ENCODE peak calls at places on chromosomes 7 and 10, in five cellular contexts. C is coronary artery, K is B cell, E is foreskin fibroblast, L is type B pancreatic cell. A is an unnamed sample.

GRCh38 chr7:27032843-27033242 is 63.0 kb downstream of the HOXA1 start:
- DNase-seq in C (no peak), K (no peak), E (peak; percentile 27), L (no peak), A (no peak)

GRCh38 chr7:12630615-12630884 is 56.9 kb upstream of the ARL4A start:
- DNase-seq in C (no peak), K (no peak), E (no peak), L (no peak), A (no peak)

GRCh38 chr10:91694170-91694794 is 61.4 kb upstream of the PPP1R3C start:
- DNase-seq in C (no peak), K (peak; percentile 15), E (no peak), L (no peak), A (no peak)

GRCh38 chr10:77637474-77637985 is at the start of gene KCNMA1:
- DNase-seq in C (no peak), K (peak; percentile 68), E (peak; percentile 48), L (no peak), A (peak; percentile 33)

GRCh38 chr7:33334349-33334748 is 205.0 kb downstream of the BBS9 start:
- DNase-seq in C (no peak), K (no peak), E (peak; percentile 2), L (no peak), A (no peak)

GRCh38 chr7:70791341-70791740 is 340.6 kb upstream of the GALNT17 start:
- DNase-seq in C (no peak), K (no peak), E (no peak), L (no peak), A (no peak)

GRCh38 chr10:132942740-132943554 is 577 bp upstream of the CFAP46 start:
- DNase-seq in C (no peak), K (no peak), E (no peak), L (peak; percentile 68), A (no peak)

GRCh38 chr7:155258233-155258575 is 39.5 kb upstream of the INSIG1 start:
- DNase-seq in C (no peak), K (no peak), E (peak; percentile 80), L (no peak), A (peak; percentile 37)

GRCh38 chr7:77766801-77767605 is 31.2 kb downstream of the TMEM60 start:
- DNase-seq in C (no peak), K (no peak), E (no peak), L (no peak), A (no peak)

GRCh38 chr7:129855935-129856717 is 96.6 kb downstream of the UBE2H start:
- DNase-seq in C (no peak), K (no peak), E (no peak), L (no peak), A (no peak)

GRCh38 chr7:137545059-137545730 is 201.7 kb upstream of the PTN start:
- DNase-seq in C (no peak), K (no peak), E (no peak), L (no peak), A (no peak)

GRCh38 chr7:27890205-27890849 is 150.4 kb downstream of the TAX1BP1 start:
- DNase-seq in C (no peak), K (no peak), E (no peak), L (no peak), A (no peak)

GRCh38 chr7:67662804-67663203 is 666.2 kb downstream of the TYW1 start:
- DNase-seq in C (no peak), K (no peak), E (no peak), L (no peak), A (no peak)

GRCh38 chr7:37357277-37357996 is 91.2 kb downstream of the ELMO1 start:
- DNase-seq in C (no peak), K (no peak), E (no peak), L (no peak), A (no peak)

GRCh38 chr7:101691822-101692384 is 62.8 kb upstream of the MYL10 start:
- DNase-seq in C (no peak), K (no peak), E (no peak), L (no peak), A (no peak)

GRCh38 chr7:111982804-111983203 is 223.4 kb downstream of the DOCK4 start:
- DNase-seq in C (no peak), K (no peak), E (peak; percentile 9), L (no peak), A (no peak)

GRCh38 chr10:33566426-33566825 is 232.0 kb upstream of the NRP1 start:
- DNase-seq in C (no peak), K (no peak), E (no peak), L (no peak), A (no peak)

GRCh38 chr10:63521389-63522128 is at the start of gene REEP3:
- DNase-seq in C (peak; percentile 84), K (peak; percentile 87), E (peak; percentile 75), L (peak; percentile 83), A (peak; percentile 76)

GRCh38 chr10:59362991-59363390 is 642 bp upstream of the FAM13C start:
- DNase-seq in C (peak; percentile 81), K (no peak), E (no peak), L (peak; percentile 71), A (peak; percentile 65)

GRCh38 chr7:149872419-149873073 is 1.2 kb upstream of the ATP6V0E2 start:
- DNase-seq in C (peak; percentile 88), K (no peak), E (peak; percentile 85), L (no peak), A (peak; percentile 91)

GRCh38 chr10:97748116-97748515 is 11.2 kb downstream of the ZFYVE27 start:
- DNase-seq in C (no peak), K (no peak), E (no peak), L (no peak), A (no peak)

GRCh38 chr7:121500659-121501058 is 104.6 kb upstream of the FAM3C start:
- DNase-seq in C (no peak), K (no peak), E (no peak), L (no peak), A (no peak)

GRCh38 chr7:119733480-119733879 is 539.5 kb upstream of the KCND2 start:
- DNase-seq in C (no peak), K (no peak), E (no peak), L (no peak), A (no peak)

GRCh38 chr10:35884657-35885071 is 242.6 kb upstream of the FZD8 start:
- DNase-seq in C (no peak), K (no peak), E (no peak), L (no peak), A (no peak)

GRCh38 chr10:89073719-89074118 is 83.1 kb downstream of the FAS start:
- DNase-seq in C (no peak), K (no peak), E (no peak), L (no peak), A (no peak)

GRCh38 chr10:78000206-78000605 is 29.1 kb downstream of the POLR3A start:
- DNase-seq in C (no peak), K (no peak), E (no peak), L (no peak), A (no peak)

GRCh38 chr10:113549856-113550255 is 3.0 kb upstream of the HABP2 start:
- DNase-seq in C (no peak), K (no peak), E (no peak), L (no peak), A (no peak)

GRCh38 chr7:76069238-76069638 is 21.3 kb downstream of the MDH2 start:
- DNase-seq in C (no peak), K (peak; percentile 7), E (peak; percentile 95), L (no peak), A (peak; percentile 90)

GRCh38 chr7:128454808-128455555 is 696 bp upstream of the HILPDA start:
- DNase-seq in C (no peak), K (no peak), E (peak; percentile 18), L (no peak), A (no peak)
- TF ChIP-seq CTCF in C (no peak), K (peak; percentile 29), E (no peak), L (peak; percentile 50), A (no peak)

DNA sequence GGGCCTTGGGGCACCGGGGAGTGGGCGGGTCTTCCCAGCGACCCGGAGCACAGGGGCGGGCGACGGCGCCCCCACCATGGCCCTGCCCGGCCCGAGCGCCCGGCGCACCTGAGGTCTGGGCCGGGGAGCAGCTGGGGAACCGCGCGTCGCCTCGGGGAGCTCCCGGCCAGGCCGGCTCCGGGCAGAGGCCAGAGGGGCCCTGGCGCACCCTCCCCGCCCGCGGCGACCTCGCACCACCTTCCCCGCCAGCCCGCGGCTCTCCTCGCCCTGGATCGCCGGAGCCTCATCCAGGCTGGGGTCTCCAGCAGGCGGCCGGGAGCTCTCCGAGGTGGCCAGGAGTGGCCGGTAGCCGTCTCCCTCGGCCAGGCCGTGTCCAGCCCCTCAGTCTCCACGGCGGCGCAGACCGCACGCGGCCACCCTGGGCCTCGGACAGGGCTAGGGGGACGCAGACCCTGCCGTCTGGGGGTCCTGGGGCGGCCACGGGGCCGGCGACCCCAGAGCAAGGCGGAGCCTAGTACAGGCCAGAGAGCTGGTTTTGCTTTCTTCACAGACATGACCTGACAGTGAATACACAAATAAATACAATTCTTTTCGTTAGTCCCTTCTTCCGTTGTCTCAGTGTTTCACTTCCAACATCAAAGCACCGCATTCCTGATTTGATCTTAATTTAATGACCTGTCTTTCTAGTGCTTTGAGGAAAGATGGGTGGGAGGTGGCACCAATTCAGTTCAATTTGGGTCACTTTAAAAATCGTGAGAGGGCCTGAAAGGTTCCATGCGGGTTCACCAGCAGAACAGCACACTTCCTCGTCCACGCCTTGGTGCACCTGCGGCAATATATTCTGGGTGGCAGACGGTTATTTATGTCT is 357.0 kb downstream of the DNAJB6 start:
- DNase-seq in C (peak; percentile 64), K (no peak), E (no peak), L (peak; percentile 72), A (no peak)
- TF ChIP-seq CTCF in C (no peak), K (no peak), E (no peak), L (peak; percentile 58), A (no peak)

DNA sequence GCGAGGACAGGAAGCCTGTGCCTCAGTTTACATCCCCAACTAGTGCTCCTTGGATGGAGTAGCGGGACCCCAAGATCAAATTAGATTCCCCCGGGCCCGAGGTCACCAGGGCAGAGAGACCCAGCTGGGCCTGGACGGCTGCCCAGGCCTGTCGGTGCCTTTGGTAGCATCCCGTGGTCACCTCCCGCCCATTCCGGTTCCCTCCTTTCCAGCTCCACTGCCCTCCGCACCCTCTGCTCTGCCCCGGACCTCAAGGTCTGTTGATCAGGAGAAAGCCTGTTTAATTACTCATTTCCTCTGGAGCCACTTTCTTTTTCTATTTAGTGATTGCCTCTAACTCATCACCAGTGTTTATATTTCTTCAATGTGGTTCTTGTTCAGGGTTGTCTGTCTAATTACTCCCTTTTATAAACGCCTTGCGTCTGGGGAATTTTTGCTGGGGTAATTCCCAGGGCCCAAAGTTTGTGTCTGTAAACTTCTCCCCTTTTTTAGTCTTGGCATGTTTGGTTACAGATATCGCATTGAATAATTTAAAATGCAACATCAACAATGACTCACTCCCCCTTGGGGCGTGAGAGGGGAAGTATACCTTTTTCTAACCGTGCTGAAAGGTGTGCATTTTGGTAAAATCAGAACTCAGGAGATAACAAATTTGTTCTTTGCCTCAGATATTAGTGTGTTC is 1.9 kb downstream of the FOXK1 start:
- DNase-seq in C (no peak), K (peak; percentile 63), E (peak; percentile 74), L (no peak), A (peak; percentile 75)
- TF ChIP-seq CTCF in C (no peak), K (peak; percentile 68), E (no peak), L (peak; percentile 39), A (no peak)

DNA sequence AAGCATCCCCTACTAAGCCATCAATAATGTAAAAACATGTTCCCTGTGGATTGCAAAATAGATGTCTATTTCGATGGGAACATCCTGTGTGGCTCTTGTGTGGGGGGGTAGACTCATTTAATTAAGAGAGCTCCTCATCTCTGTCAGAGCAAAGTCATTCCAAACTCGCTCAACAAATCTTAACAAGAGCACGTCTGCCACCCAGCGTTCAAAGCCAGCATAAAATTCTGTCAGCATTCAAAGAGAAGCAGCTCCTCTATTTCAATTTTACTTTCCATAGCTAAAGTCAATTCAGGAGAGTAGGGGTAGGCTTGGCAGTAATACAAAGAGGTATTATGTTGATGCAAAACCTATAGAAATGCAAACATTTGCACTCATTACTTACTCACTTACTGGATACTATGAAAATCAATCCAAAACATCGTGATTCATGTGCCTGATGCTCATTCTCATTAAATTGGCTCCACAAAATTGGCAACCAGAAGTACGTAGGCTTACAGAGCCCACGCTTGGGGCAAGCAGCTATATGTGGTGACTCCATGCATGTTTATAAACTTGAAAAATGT is 114.9 kb downstream of the IPMK start:
- DNase-seq in C (no peak), K (no peak), E (peak; percentile 51), L (no peak), A (peak; percentile 13)
- TF ChIP-seq CTCF in C (peak; percentile 21), K (peak; percentile 55), E (peak; percentile 59), L (peak; percentile 80), A (peak; percentile 23)